ENCODE peak calls at places on chromosomes 2 and 18, in nine cellular contexts. One of them, this sample, is unnamed.

GRCh38 chr2:163686289-163686688 is 49.5 kb downstream of the FIGN start:
- DNase-seq in cardiac muscle cell: no peak
- DNase-seq in activated T-cell treated with anti-CD3 and anti-CD28 coated beads, Interleukin-2, amount 50 U/mL, for 48 hours: no peak
- DNase-seq in posterior cingulate gyrus: no peak
- DNase-seq in fibroblast of the aortic adventitia: no peak
- DNase-seq in activated effector memory CD4-positive, alpha-beta T cell treated with Interleukin-2 at 50 U/mL for 16 hours: no peak
- DNase-seq in mammary epithelial cell: no peak
- DNase-seq in renal cortical epithelial cell: no peak
- DNase-seq in dermis blood vessel endothelial cell: no peak
- DNase-seq in this sample: no peak

GRCh38 chr2:102070058-102070642 is 72.4 kb upstream of the IL1R1 start:
- DNase-seq in renal cortical epithelial cell: peak
- DNase-seq in mammary epithelial cell: no peak
- DNase-seq in activated effector memory CD4-positive, alpha-beta T cell treated with Interleukin-2 at 50 U/mL for 16 hours: no peak
- DNase-seq in dermis blood vessel endothelial cell: no peak
- DNase-seq in fibroblast of the aortic adventitia: peak
- DNase-seq in cardiac muscle cell: no peak
- DNase-seq in activated T-cell treated with anti-CD3 and anti-CD28 coated beads, Interleukin-2, amount 50 U/mL, for 48 hours: no peak
- DNase-seq in posterior cingulate gyrus: no peak
- DNase-seq in this sample: no peak

GRCh38 chr2:39483530-39483929 is 46.4 kb upstream of the MAP4K3 start:
- DNase-seq in posterior cingulate gyrus: no peak
- DNase-seq in mammary epithelial cell: no peak
- DNase-seq in activated T-cell treated with anti-CD3 and anti-CD28 coated beads, Interleukin-2, amount 50 U/mL, for 48 hours: no peak
- DNase-seq in activated effector memory CD4-positive, alpha-beta T cell treated with Interleukin-2 at 50 U/mL for 16 hours: no peak
- DNase-seq in cardiac muscle cell: no peak
- DNase-seq in fibroblast of the aortic adventitia: peak
- DNase-seq in dermis blood vessel endothelial cell: peak
- DNase-seq in renal cortical epithelial cell: no peak
- DNase-seq in this sample: no peak

GRCh38 chr2:152506843-152507242 is 171.9 kb downstream of the FMNL2 start:
- DNase-seq in cardiac muscle cell: no peak
- DNase-seq in activated T-cell treated with anti-CD3 and anti-CD28 coated beads, Interleukin-2, amount 50 U/mL, for 48 hours: no peak
- DNase-seq in posterior cingulate gyrus: no peak
- DNase-seq in dermis blood vessel endothelial cell: peak
- DNase-seq in activated effector memory CD4-positive, alpha-beta T cell treated with Interleukin-2 at 50 U/mL for 16 hours: no peak
- DNase-seq in mammary epithelial cell: peak
- DNase-seq in fibroblast of the aortic adventitia: peak
- DNase-seq in renal cortical epithelial cell: peak
- DNase-seq in this sample: no peak

GRCh38 chr2:235028646-235029045 is 76.8 kb downstream of the SH3BP4 start:
- DNase-seq in renal cortical epithelial cell: no peak
- DNase-seq in fibroblast of the aortic adventitia: no peak
- DNase-seq in posterior cingulate gyrus: no peak
- DNase-seq in dermis blood vessel endothelial cell: no peak
- DNase-seq in mammary epithelial cell: no peak
- DNase-seq in activated T-cell treated with anti-CD3 and anti-CD28 coated beads, Interleukin-2, amount 50 U/mL, for 48 hours: no peak
- DNase-seq in cardiac muscle cell: no peak
- DNase-seq in activated effector memory CD4-positive, alpha-beta T cell treated with Interleukin-2 at 50 U/mL for 16 hours: no peak
- DNase-seq in this sample: no peak

GRCh38 chr18:46950064-46950656 is 32.8 kb downstream of the KATNAL2 start:
- DNase-seq in activated effector memory CD4-positive, alpha-beta T cell treated with Interleukin-2 at 50 U/mL for 16 hours: no peak
- DNase-seq in activated T-cell treated with anti-CD3 and anti-CD28 coated beads, Interleukin-2, amount 50 U/mL, for 48 hours: no peak
- DNase-seq in renal cortical epithelial cell: peak
- DNase-seq in cardiac muscle cell: peak
- DNase-seq in posterior cingulate gyrus: no peak
- DNase-seq in mammary epithelial cell: no peak
- DNase-seq in dermis blood vessel endothelial cell: peak
- DNase-seq in fibroblast of the aortic adventitia: peak
- DNase-seq in this sample: peak

GRCh38 chr2:106534471-106534870 is 47.3 kb downstream of the CD8B2 start:
- DNase-seq in mammary epithelial cell: no peak
- DNase-seq in activated T-cell treated with anti-CD3 and anti-CD28 coated beads, Interleukin-2, amount 50 U/mL, for 48 hours: no peak
- DNase-seq in dermis blood vessel endothelial cell: no peak
- DNase-seq in cardiac muscle cell: no peak
- DNase-seq in renal cortical epithelial cell: no peak
- DNase-seq in activated effector memory CD4-positive, alpha-beta T cell treated with Interleukin-2 at 50 U/mL for 16 hours: no peak
- DNase-seq in posterior cingulate gyrus: no peak
- DNase-seq in fibroblast of the aortic adventitia: no peak
- DNase-seq in this sample: no peak

GRCh38 chr2:62140785-62141740 is 54.9 kb upstream of the B3GNT2 start:
- DNase-seq in activated effector memory CD4-positive, alpha-beta T cell treated with Interleukin-2 at 50 U/mL for 16 hours: no peak
- DNase-seq in cardiac muscle cell: no peak
- DNase-seq in posterior cingulate gyrus: no peak
- DNase-seq in fibroblast of the aortic adventitia: no peak
- DNase-seq in activated T-cell treated with anti-CD3 and anti-CD28 coated beads, Interleukin-2, amount 50 U/mL, for 48 hours: no peak
- DNase-seq in mammary epithelial cell: no peak
- DNase-seq in dermis blood vessel endothelial cell: peak
- DNase-seq in renal cortical epithelial cell: no peak
- DNase-seq in this sample: no peak

GRCh38 chr18:27121108-27121507 is 64.0 kb downstream of the CHST9 start:
- DNase-seq in fibroblast of the aortic adventitia: no peak
- DNase-seq in activated T-cell treated with anti-CD3 and anti-CD28 coated beads, Interleukin-2, amount 50 U/mL, for 48 hours: no peak
- DNase-seq in renal cortical epithelial cell: peak
- DNase-seq in activated effector memory CD4-positive, alpha-beta T cell treated with Interleukin-2 at 50 U/mL for 16 hours: no peak
- DNase-seq in mammary epithelial cell: peak
- DNase-seq in dermis blood vessel endothelial cell: no peak
- DNase-seq in posterior cingulate gyrus: no peak
- DNase-seq in cardiac muscle cell: no peak
- DNase-seq in this sample: no peak

GRCh38 chr2:48435909-48436308 is 94.0 kb upstream of the STON1 start:
- DNase-seq in activated effector memory CD4-positive, alpha-beta T cell treated with Interleukin-2 at 50 U/mL for 16 hours: no peak
- DNase-seq in cardiac muscle cell: no peak
- DNase-seq in dermis blood vessel endothelial cell: no peak
- DNase-seq in posterior cingulate gyrus: no peak
- DNase-seq in fibroblast of the aortic adventitia: no peak
- DNase-seq in activated T-cell treated with anti-CD3 and anti-CD28 coated beads, Interleukin-2, amount 50 U/mL, for 48 hours: no peak
- DNase-seq in mammary epithelial cell: no peak
- DNase-seq in renal cortical epithelial cell: no peak
- DNase-seq in this sample: no peak

GRCh38 chr2:110885256-110885655 is 152.9 kb downstream of the ACOXL start:
- DNase-seq in activated effector memory CD4-positive, alpha-beta T cell treated with Interleukin-2 at 50 U/mL for 16 hours: no peak
- DNase-seq in dermis blood vessel endothelial cell: no peak
- DNase-seq in activated T-cell treated with anti-CD3 and anti-CD28 coated beads, Interleukin-2, amount 50 U/mL, for 48 hours: no peak
- DNase-seq in fibroblast of the aortic adventitia: no peak
- DNase-seq in posterior cingulate gyrus: no peak
- DNase-seq in cardiac muscle cell: no peak
- DNase-seq in mammary epithelial cell: no peak
- DNase-seq in renal cortical epithelial cell: no peak
- DNase-seq in this sample: no peak

GRCh38 chr2:225597911-225598310 is 198.4 kb downstream of the NYAP2 start:
- DNase-seq in posterior cingulate gyrus: no peak
- DNase-seq in mammary epithelial cell: no peak
- DNase-seq in fibroblast of the aortic adventitia: peak
- DNase-seq in activated effector memory CD4-positive, alpha-beta T cell treated with Interleukin-2 at 50 U/mL for 16 hours: no peak
- DNase-seq in cardiac muscle cell: no peak
- DNase-seq in dermis blood vessel endothelial cell: no peak
- DNase-seq in renal cortical epithelial cell: peak
- DNase-seq in activated T-cell treated with anti-CD3 and anti-CD28 coated beads, Interleukin-2, amount 50 U/mL, for 48 hours: no peak
- DNase-seq in this sample: no peak

GRCh38 chr2:182496596-182496995 is 69.8 kb upstream of the PDE1A start:
- DNase-seq in dermis blood vessel endothelial cell: no peak
- DNase-seq in cardiac muscle cell: no peak
- DNase-seq in mammary epithelial cell: no peak
- DNase-seq in posterior cingulate gyrus: no peak
- DNase-seq in renal cortical epithelial cell: no peak
- DNase-seq in activated T-cell treated with anti-CD3 and anti-CD28 coated beads, Interleukin-2, amount 50 U/mL, for 48 hours: no peak
- DNase-seq in fibroblast of the aortic adventitia: no peak
- DNase-seq in activated effector memory CD4-positive, alpha-beta T cell treated with Interleukin-2 at 50 U/mL for 16 hours: no peak
- DNase-seq in this sample: no peak

GRCh38 chr2:140136366-140136765 is 1356.2 kb upstream of the NXPH2 start:
- DNase-seq in fibroblast of the aortic adventitia: no peak
- DNase-seq in cardiac muscle cell: no peak
- DNase-seq in renal cortical epithelial cell: no peak
- DNase-seq in mammary epithelial cell: no peak
- DNase-seq in activated T-cell treated with anti-CD3 and anti-CD28 coated beads, Interleukin-2, amount 50 U/mL, for 48 hours: no peak
- DNase-seq in activated effector memory CD4-positive, alpha-beta T cell treated with Interleukin-2 at 50 U/mL for 16 hours: no peak
- DNase-seq in posterior cingulate gyrus: no peak
- DNase-seq in dermis blood vessel endothelial cell: no peak
- DNase-seq in this sample: no peak

GRCh38 chr2:239598011-239598731 is 197.4 kb upstream of the HDAC4 start:
- DNase-seq in cardiac muscle cell: no peak
- DNase-seq in fibroblast of the aortic adventitia: no peak
- DNase-seq in dermis blood vessel endothelial cell: no peak
- DNase-seq in activated T-cell treated with anti-CD3 and anti-CD28 coated beads, Interleukin-2, amount 50 U/mL, for 48 hours: no peak
- DNase-seq in mammary epithelial cell: no peak
- DNase-seq in posterior cingulate gyrus: no peak
- DNase-seq in activated effector memory CD4-positive, alpha-beta T cell treated with Interleukin-2 at 50 U/mL for 16 hours: no peak
- DNase-seq in renal cortical epithelial cell: no peak
- DNase-seq in this sample: no peak

GRCh38 chr2:127969455-127969854 is 58.4 kb downstream of the SAP130 start:
- DNase-seq in cardiac muscle cell: no peak
- DNase-seq in mammary epithelial cell: no peak
- DNase-seq in dermis blood vessel endothelial cell: no peak
- DNase-seq in fibroblast of the aortic adventitia: no peak
- DNase-seq in activated T-cell treated with anti-CD3 and anti-CD28 coated beads, Interleukin-2, amount 50 U/mL, for 48 hours: no peak
- DNase-seq in posterior cingulate gyrus: no peak
- DNase-seq in renal cortical epithelial cell: no peak
- DNase-seq in activated effector memory CD4-positive, alpha-beta T cell treated with Interleukin-2 at 50 U/mL for 16 hours: no peak
- DNase-seq in this sample: no peak

GRCh38 chr2:54572262-54572635 is 116.1 kb downstream of the SPTBN1 start:
- DNase-seq in posterior cingulate gyrus: no peak
- DNase-seq in dermis blood vessel endothelial cell: peak
- DNase-seq in fibroblast of the aortic adventitia: peak
- DNase-seq in mammary epithelial cell: peak
- DNase-seq in activated effector memory CD4-positive, alpha-beta T cell treated with Interleukin-2 at 50 U/mL for 16 hours: no peak
- DNase-seq in renal cortical epithelial cell: peak
- DNase-seq in activated T-cell treated with anti-CD3 and anti-CD28 coated beads, Interleukin-2, amount 50 U/mL, for 48 hours: no peak
- DNase-seq in cardiac muscle cell: no peak
- DNase-seq in this sample: peak

GRCh38 chr18:52992041-52992440 is 652.0 kb downstream of the DCC start:
- DNase-seq in fibroblast of the aortic adventitia: no peak
- DNase-seq in cardiac muscle cell: peak
- DNase-seq in renal cortical epithelial cell: no peak
- DNase-seq in activated T-cell treated with anti-CD3 and anti-CD28 coated beads, Interleukin-2, amount 50 U/mL, for 48 hours: no peak
- DNase-seq in posterior cingulate gyrus: no peak
- DNase-seq in activated effector memory CD4-positive, alpha-beta T cell treated with Interleukin-2 at 50 U/mL for 16 hours: no peak
- DNase-seq in mammary epithelial cell: no peak
- DNase-seq in dermis blood vessel endothelial cell: no peak
- DNase-seq in this sample: no peak

GRCh38 chr2:43885233-43885632 is 46.5 kb downstream of the ABCG8 start:
- DNase-seq in cardiac muscle cell: no peak
- DNase-seq in activated T-cell treated with anti-CD3 and anti-CD28 coated beads, Interleukin-2, amount 50 U/mL, for 48 hours: no peak
- DNase-seq in activated effector memory CD4-positive, alpha-beta T cell treated with Interleukin-2 at 50 U/mL for 16 hours: no peak
- DNase-seq in fibroblast of the aortic adventitia: no peak
- DNase-seq in posterior cingulate gyrus: no peak
- DNase-seq in mammary epithelial cell: no peak
- DNase-seq in renal cortical epithelial cell: no peak
- DNase-seq in dermis blood vessel endothelial cell: no peak
- DNase-seq in this sample: no peak

GRCh38 chr2:110735366-110735765 is 3.0 kb downstream of the ACOXL start:
- DNase-seq in activated effector memory CD4-positive, alpha-beta T cell treated with Interleukin-2 at 50 U/mL for 16 hours: no peak
- DNase-seq in fibroblast of the aortic adventitia: no peak
- DNase-seq in posterior cingulate gyrus: no peak
- DNase-seq in renal cortical epithelial cell: no peak
- DNase-seq in activated T-cell treated with anti-CD3 and anti-CD28 coated beads, Interleukin-2, amount 50 U/mL, for 48 hours: no peak
- DNase-seq in dermis blood vessel endothelial cell: no peak
- DNase-seq in mammary epithelial cell: no peak
- DNase-seq in cardiac muscle cell: no peak
- DNase-seq in this sample: no peak

GRCh38 chr18:61322265-61322873 is 10.9 kb upstream of the CDH20 start:
- DNase-seq in cardiac muscle cell: peak
- DNase-seq in fibroblast of the aortic adventitia: peak
- DNase-seq in posterior cingulate gyrus: peak
- DNase-seq in activated effector memory CD4-positive, alpha-beta T cell treated with Interleukin-2 at 50 U/mL for 16 hours: no peak
- DNase-seq in dermis blood vessel endothelial cell: peak
- DNase-seq in renal cortical epithelial cell: peak
- DNase-seq in mammary epithelial cell: peak
- DNase-seq in activated T-cell treated with anti-CD3 and anti-CD28 coated beads, Interleukin-2, amount 50 U/mL, for 48 hours: peak
- DNase-seq in this sample: peak

GRCh38 chr2:127217470-127218325 is 2.4 kb downstream of the CYP27C1 start:
- DNase-seq in fibroblast of the aortic adventitia: no peak
- DNase-seq in mammary epithelial cell: peak
- DNase-seq in activated effector memory CD4-positive, alpha-beta T cell treated with Interleukin-2 at 50 U/mL for 16 hours: no peak
- DNase-seq in posterior cingulate gyrus: no peak
- DNase-seq in dermis blood vessel endothelial cell: peak
- DNase-seq in activated T-cell treated with anti-CD3 and anti-CD28 coated beads, Interleukin-2, amount 50 U/mL, for 48 hours: peak
- DNase-seq in renal cortical epithelial cell: peak
- DNase-seq in cardiac muscle cell: no peak
- DNase-seq in this sample: no peak

GRCh38 chr2:39424951-39425350 is 12.1 kb downstream of the MAP4K3 start:
- DNase-seq in activated T-cell treated with anti-CD3 and anti-CD28 coated beads, Interleukin-2, amount 50 U/mL, for 48 hours: no peak
- DNase-seq in renal cortical epithelial cell: no peak
- DNase-seq in posterior cingulate gyrus: no peak
- DNase-seq in activated effector memory CD4-positive, alpha-beta T cell treated with Interleukin-2 at 50 U/mL for 16 hours: no peak
- DNase-seq in dermis blood vessel endothelial cell: no peak
- DNase-seq in fibroblast of the aortic adventitia: no peak
- DNase-seq in mammary epithelial cell: no peak
- DNase-seq in cardiac muscle cell: no peak
- DNase-seq in this sample: no peak